ENCODE peak calls at places on chromosomes 16 and 17, in six cellular contexts. C is cardiac muscle cell; H is left ventricle myocardium inferior; I is heart right ventricle; Z is neural progenitor cell; B is CD8-positive, alpha-beta memory T cell. T is an unnamed sample.

GRCh38 chr16:89449726-89450335 is 40.5 kb downstream of the ANKRD11 start:
- DNase-seq in C (no peak), H (no peak), I (no peak), Z (no peak), B (no peak), T (no peak)

GRCh38 chr17:35368086-35368824 is 5.2 kb downstream of the SLFN11 start:
- DNase-seq in C (no peak), H (no peak), I (peak; percentile 26), Z (no peak), B (peak; percentile 11), T (no peak)

GRCh38 chr16:66539628-66540469 is 10.1 kb downstream of the TK2 start:
- DNase-seq in C (no peak), H (no peak), I (no peak), Z (no peak), B (no peak), T (no peak)

GRCh38 chr17:10772425-10773380 is 31.2 kb downstream of the TMEM238L start:
- DNase-seq in C (peak; percentile 52), H (no peak), I (no peak), Z (peak; percentile 82), B (no peak), T (peak; percentile 5)

GRCh38 chr17:77470800-77471733 is 330.3 kb downstream of the SEC14L1 start:
- DNase-seq in C (peak; percentile 88), H (peak; percentile 80), I (peak; percentile 64), Z (peak; percentile 66), B (no peak), T (no peak)

GRCh38 chr16:66717112-66717675 is 20.7 kb upstream of the CMTM4 start:
- DNase-seq in C (no peak), H (peak; percentile 27), I (peak; percentile 14), Z (peak; percentile 61), B (no peak), T (no peak)

GRCh38 chr16:1054660-1055556 is 17.6 kb upstream of the SSTR5 start:
- DNase-seq in C (peak; percentile 86), H (peak; percentile 70), I (peak; percentile 59), Z (peak; percentile 92), B (no peak), T (peak; percentile 49)

GRCh38 chr16:75116081-75116910 is at the start of gene LDHD:
- DNase-seq in C (peak; percentile 75), H (peak; percentile 83), I (peak; percentile 79), Z (peak; percentile 67), B (no peak), T (peak; percentile 87)

GRCh38 chr16:14070877-14071575 is at the start of gene MRTFB:
- DNase-seq in C (peak; percentile 88), H (peak; percentile 81), I (peak; percentile 77), Z (peak; percentile 95), B (peak; percentile 73), T (peak; percentile 4)

GRCh38 chr17:82866521-82867214 is 26.8 kb upstream of the ZNF750 start:
- DNase-seq in C (no peak), H (no peak), I (peak; percentile 55), Z (peak; percentile 47), B (no peak), T (no peak)

GRCh38 chr17:55456307-55457240 is 34.9 kb upstream of the MMD start:
- DNase-seq in C (no peak), H (no peak), I (no peak), Z (no peak), B (no peak), T (no peak)

GRCh38 chr17:39027037-39027436 is 59.8 kb upstream of the FBXO47 start:
- DNase-seq in C (peak; percentile 56), H (peak; percentile 82), I (peak; percentile 73), Z (peak; percentile 66), B (no peak), T (no peak)

GRCh38 chr17:2170023-2170422 is 115.1 kb downstream of the HIC1 start:
- DNase-seq in C (no peak), H (no peak), I (no peak), Z (peak; percentile 48), B (no peak), T (no peak)

GRCh38 chr17:39001703-39002637 is 34.8 kb upstream of the FBXO47 start:
- DNase-seq in C (no peak), H (peak; percentile 85), I (peak; percentile 91), Z (no peak), B (no peak), T (no peak)

GRCh38 chr16:77214411-77215138 is 15.4 kb downstream of the SYCE1L start:
- DNase-seq in C (no peak), H (no peak), I (no peak), Z (no peak), B (no peak), T (no peak)

GRCh38 chr16:16133943-16134604 is 89.2 kb downstream of the ABCC6 start:
- DNase-seq in C (no peak), H (no peak), I (no peak), Z (no peak), B (no peak), T (no peak)

GRCh38 chr16:30844671-30845449 is 49.0 kb downstream of the BCL7C start:
- DNase-seq in C (peak; percentile 85), H (no peak), I (peak; percentile 88), Z (peak; percentile 89), B (peak; percentile 71), T (peak; percentile 13)

GRCh38 chr16:72990003-72990521 is 57.9 kb downstream of the ZFHX3 start:
- DNase-seq in C (no peak), H (peak; percentile 71), I (peak; percentile 36), Z (peak; percentile 45), B (no peak), T (peak; percentile 33)

GRCh38 chr16:87963400-87963799 is 12.2 kb downstream of the BANP start:
- DNase-seq in C (no peak), H (no peak), I (peak; percentile 57), Z (no peak), B (peak; percentile 35), T (no peak)

GRCh38 chr17:27066315-27066714 is 227.6 kb upstream of the WSB1 start:
- DNase-seq in C (no peak), H (no peak), I (no peak), Z (no peak), B (no peak), T (no peak)

GRCh38 chr17:8572767-8573166 is 57.8 kb downstream of the MYH10 start:
- DNase-seq in C (no peak), H (no peak), I (no peak), Z (no peak), B (no peak), T (no peak)

GRCh38 chr16:83212301-83212841 is 585.6 kb downstream of the CDH13 start:
- DNase-seq in C (peak; percentile 25), H (no peak), I (no peak), Z (no peak), B (no peak), T (no peak)

GRCh38 chr17:10836966-10837599 is 804 bp downstream of the PIRT start:
- DNase-seq in C (no peak), H (no peak), I (no peak), Z (no peak), B (no peak), T (no peak)

GRCh38 chr16:6482861-6483530 is 849.6 kb upstream of the RBFOX1 start:
- DNase-seq in C (no peak), H (no peak), I (no peak), Z (no peak), B (no peak), T (peak; percentile 3)

GRCh38 chr17:63840591-63841349 is 1.7 kb downstream of the SMARCD2 start:
- DNase-seq in C (no peak), H (peak; percentile 57), I (no peak), Z (no peak), B (no peak), T (no peak)

GRCh38 chr16:11328172-11329079 is 16.8 kb upstream of the RMI2 start:
- DNase-seq in C (peak; percentile 28), H (peak; percentile 70), I (peak; percentile 81), Z (peak; percentile 81), B (peak; percentile 23), T (no peak)

GRCh38 chr17:69030145-69030544 is 30.6 kb downstream of the ABCA9 start:
- DNase-seq in C (no peak), H (no peak), I (no peak), Z (no peak), B (no peak), T (no peak)

GRCh38 chr16:80080287-80080851 is 460.4 kb upstream of the DYNLRB2 start:
- DNase-seq in C (no peak), H (no peak), I (no peak), Z (no peak), B (no peak), T (no peak)

GRCh38 chr17:15457723-15458094 is 9.7 kb downstream of the CDRT4 start:
- DNase-seq in C (no peak), H (peak; percentile 35), I (no peak), Z (no peak), B (no peak), T (peak; percentile 51)
- H3K27ac ChIP-seq in C (no peak overlapping the region), H (peak overlapping the region; percentile 84), I (peak overlapping the region; percentile 23), Z (no peak overlapping the region), B (no peak overlapping the region), T (peak overlapping the region; percentile 94)

DNA sequence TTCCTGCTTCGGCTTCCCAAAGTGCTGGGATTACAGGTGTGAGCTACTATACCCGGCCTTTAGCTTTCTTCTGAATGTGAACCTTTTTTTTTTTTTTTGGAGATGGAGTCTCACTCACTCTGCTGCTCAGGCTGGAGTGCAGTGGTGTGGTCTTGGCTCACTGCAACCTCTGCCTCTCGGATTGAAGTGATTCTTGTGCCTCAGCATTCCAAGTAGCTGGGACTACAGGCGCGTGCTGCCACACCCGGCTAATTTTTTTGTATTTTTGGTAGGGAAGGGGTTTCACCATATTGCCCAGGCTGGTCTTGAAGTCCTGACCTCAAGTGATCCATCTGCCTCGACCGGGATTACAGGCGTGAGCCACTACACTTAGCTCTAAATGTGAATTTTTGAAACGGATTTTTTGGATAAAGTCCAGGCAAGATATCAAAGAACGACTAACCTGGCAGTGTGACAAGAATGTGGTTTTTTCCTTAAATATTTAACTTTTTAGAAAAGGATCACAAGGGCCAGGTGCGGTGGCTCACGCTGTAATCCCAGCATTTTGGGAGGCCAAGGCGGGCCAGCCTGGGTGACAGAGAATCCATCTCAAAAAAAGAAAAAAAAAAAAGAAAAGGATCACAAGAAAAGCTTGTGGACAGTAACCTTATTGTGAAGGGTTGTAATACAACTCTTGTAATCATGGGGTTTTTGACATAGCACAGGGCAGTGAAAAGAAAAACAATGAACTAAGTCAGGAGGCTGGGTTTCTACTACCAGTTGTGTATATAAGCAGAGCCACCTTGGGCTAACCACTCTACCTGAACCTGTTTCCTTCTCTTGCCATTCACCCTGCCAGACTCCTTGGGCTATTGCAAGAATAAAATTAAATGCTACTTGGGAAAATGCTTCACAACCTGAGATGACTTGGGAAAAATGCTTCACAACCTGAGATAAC is 6.2 kb downstream of the BRCA1 start:
- DNase-seq in C (no peak), H (no peak), I (no peak), Z (no peak), B (no peak), T (no peak)
- H3K27ac ChIP-seq in C (no peak overlapping the region), H (no peak overlapping the region), I (no peak overlapping the region), Z (no peak overlapping the region), B (no peak overlapping the region), T (no peak overlapping the region)

DNA sequence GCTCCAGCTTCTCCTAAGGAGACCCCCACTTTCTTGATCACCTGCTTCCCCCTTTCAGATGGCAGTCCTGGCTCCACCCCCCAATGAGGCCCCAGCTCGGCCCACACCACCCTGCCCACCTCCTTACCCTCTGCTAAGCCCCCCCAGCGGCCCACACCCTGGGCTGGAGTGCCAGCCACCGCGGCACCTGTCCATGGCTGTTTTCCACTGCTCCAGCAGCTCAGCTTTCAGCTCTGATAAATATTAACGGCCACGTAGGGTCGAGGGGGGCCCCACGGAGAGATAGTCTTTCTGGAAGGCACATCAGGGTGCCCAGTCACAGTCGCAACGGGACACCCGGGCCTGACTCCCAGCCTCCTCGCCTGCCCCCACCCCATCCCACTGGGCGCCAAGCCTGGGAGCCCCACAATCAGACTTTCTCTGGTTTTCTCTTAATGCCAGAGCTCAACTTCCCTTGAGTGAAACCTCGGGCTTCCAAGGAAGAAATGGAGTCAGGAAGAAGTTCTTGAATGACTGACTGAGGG is 46.5 kb upstream of the CIBAR2 start:
- DNase-seq in C (no peak), H (no peak), I (no peak), Z (no peak), B (no peak), T (no peak)
- H3K27ac ChIP-seq in C (peak overlapping the region; percentile 80), H (no peak overlapping the region), I (no peak overlapping the region), Z (no peak overlapping the region), B (no peak overlapping the region), T (no peak overlapping the region)

GRCh38 chr17:71163121-71163812 is 957.6 kb upstream of the SOX9 start:
- DNase-seq in C (no peak), H (no peak), I (no peak), Z (no peak), B (no peak), T (no peak)
- H3K27ac ChIP-seq in C (no peak overlapping the region), H (no peak overlapping the region), I (no peak overlapping the region), Z (no peak overlapping the region), B (no peak overlapping the region), T (no peak overlapping the region)